ENCODE peak calls at places on chromosomes 12 and 14, in seven cellular contexts. O, W, G, D, Y, Z and T are unnamed samples.

GRCh38 chr12:2057041-2057792 is 4.4 kb downstream of the CACNA1C start:
- DNase-seq in O (peak), W (peak), G (peak), D (peak), Y (peak), Z (peak), T (no peak)

GRCh38 chr12:119365451-119365850 is 30.9 kb downstream of the CCDC60 start:
- DNase-seq in O (no peak), W (no peak), G (no peak), D (no peak), Y (no peak), Z (no peak), T (no peak)

GRCh38 chr14:95260537-95261440 is 58.9 kb downstream of the CLMN start:
- DNase-seq in O (peak), W (peak), G (no peak), D (no peak), Y (no peak), Z (no peak), T (no peak)

GRCh38 chr14:50542941-50543418 is 10.6 kb upstream of the MAP4K5 start:
- DNase-seq in O (peak), W (peak), G (peak), D (no peak), Y (peak), Z (peak), T (no peak)

GRCh38 chr12:124567673-124568373 is 411 bp upstream of the NCOR2 start:
- DNase-seq in O (peak), W (peak), G (peak), D (peak), Y (peak), Z (peak), T (peak)

GRCh38 chr12:31959051-31959700 is at the start of gene RESF1:
- DNase-seq in O (peak), W (peak), G (peak), D (peak), Y (peak), Z (peak), T (peak)

GRCh38 chr14:73712540-73713141 is 1.5 kb downstream of the PNMA1 start:
- DNase-seq in O (peak), W (peak), G (peak), D (peak), Y (peak), Z (no peak), T (peak)

GRCh38 chr12:38934696-38935095 is 29.3 kb upstream of the CPNE8 start:
- DNase-seq in O (peak), W (no peak), G (no peak), D (no peak), Y (no peak), Z (no peak), T (no peak)

GRCh38 chr14:26577711-26578110 is 20.1 kb downstream of the NOVA1 start:
- DNase-seq in O (no peak), W (no peak), G (no peak), D (no peak), Y (no peak), Z (no peak), T (no peak)

GRCh38 chr14:62378057-62378456 is 615.8 kb downstream of the SNAPC1 start:
- DNase-seq in O (no peak), W (no peak), G (no peak), D (no peak), Y (no peak), Z (no peak), T (no peak)

GRCh38 chr14:21711360-21711961 is 37.8 kb upstream of the OR4E1 start:
- DNase-seq in O (peak), W (peak), G (peak), D (peak), Y (peak), Z (peak), T (no peak)

GRCh38 chr12:14577344-14577743 is 9.7 kb upstream of the PLBD1 start:
- DNase-seq in O (no peak), W (no peak), G (no peak), D (no peak), Y (no peak), Z (no peak), T (no peak)

GRCh38 chr14:104820669-104821228 is 19.8 kb downstream of the ZBTB42 start:
- DNase-seq in O (no peak), W (peak), G (peak), D (peak), Y (no peak), Z (no peak), T (peak)

GRCh38 chr14:68509188-68509953 is 283.5 kb downstream of the ZFP36L1 start:
- DNase-seq in O (no peak), W (peak), G (no peak), D (no peak), Y (no peak), Z (no peak), T (no peak)

GRCh38 chr14:68508581-68508980 is 284.3 kb downstream of the ZFP36L1 start:
- DNase-seq in O (no peak), W (no peak), G (no peak), D (no peak), Y (no peak), Z (no peak), T (no peak)

GRCh38 chr14:68510951-68511726 is 281.7 kb downstream of the ZFP36L1 start:
- DNase-seq in O (no peak), W (no peak), G (no peak), D (no peak), Y (no peak), Z (no peak), T (no peak)

GRCh38 chr14:68511727-68512047 is 281.2 kb downstream of the ZFP36L1 start:
- DNase-seq in O (no peak), W (no peak), G (no peak), D (no peak), Y (no peak), Z (no peak), T (no peak)

DNA sequence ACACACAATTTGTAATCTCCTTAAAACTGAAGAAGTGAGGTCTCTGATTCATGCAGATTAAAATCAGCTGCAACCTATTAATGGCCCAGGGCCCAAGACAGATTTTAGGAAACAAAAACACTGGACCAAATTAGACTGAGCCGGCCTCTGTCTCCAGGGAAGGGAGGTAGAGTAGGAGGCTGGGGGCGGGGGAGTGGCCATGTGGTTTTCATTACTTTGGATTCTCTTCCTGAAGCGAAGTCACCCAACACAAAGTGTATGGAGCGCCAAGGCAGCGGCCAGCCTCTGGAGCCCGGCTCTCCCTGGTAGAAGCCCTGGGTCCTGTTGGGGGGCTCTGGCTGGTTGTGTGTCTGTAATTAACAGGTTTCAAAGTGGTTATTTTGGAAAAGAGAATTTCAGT is 282.7 kb downstream of the ZFP36L1 start:
- DNase-seq in O (no peak), W (peak), G (no peak), D (no peak), Y (no peak), Z (no peak), T (no peak)
- H3K9ac ChIP-seq in O (no peak), W (no peak), G (no peak), D (no peak), Y (no peak), Z (no peak), T (no peak)

DNA sequence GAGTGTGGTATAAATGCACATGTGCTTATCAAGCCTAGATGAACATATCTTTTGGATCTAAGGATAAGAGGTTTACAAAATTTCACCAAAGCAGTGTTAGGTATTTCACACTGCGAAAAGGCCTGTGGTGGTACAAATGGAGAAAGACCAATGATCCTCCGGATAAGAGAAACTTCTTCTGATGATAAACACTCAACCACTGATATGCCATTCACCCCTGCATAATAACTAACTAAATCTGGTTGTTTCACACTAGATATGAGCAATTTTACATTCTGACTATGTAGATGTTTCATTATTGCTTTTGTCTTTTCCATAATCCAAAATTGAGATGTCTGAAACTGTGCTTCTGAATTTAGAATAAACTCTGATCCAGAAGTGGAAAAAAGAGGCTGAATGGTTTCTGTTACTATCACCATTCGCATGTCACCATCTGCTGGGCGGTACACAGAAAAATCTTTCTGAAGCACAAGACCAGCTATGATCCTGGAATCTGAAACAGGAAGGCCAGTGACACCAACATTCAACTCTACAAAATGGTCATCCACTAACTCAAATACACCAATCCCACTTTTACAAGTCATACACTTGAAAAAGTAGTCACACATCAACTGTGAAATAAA is 1.3 kb downstream of the BBS10 start:
- DNase-seq in O (peak), W (peak), G (no peak), D (no peak), Y (no peak), Z (peak), T (no peak)
- H3K4me3 ChIP-seq in O (peak), W (peak), G (no peak), D (peak), Y (peak), Z (peak), T (peak)

DNA sequence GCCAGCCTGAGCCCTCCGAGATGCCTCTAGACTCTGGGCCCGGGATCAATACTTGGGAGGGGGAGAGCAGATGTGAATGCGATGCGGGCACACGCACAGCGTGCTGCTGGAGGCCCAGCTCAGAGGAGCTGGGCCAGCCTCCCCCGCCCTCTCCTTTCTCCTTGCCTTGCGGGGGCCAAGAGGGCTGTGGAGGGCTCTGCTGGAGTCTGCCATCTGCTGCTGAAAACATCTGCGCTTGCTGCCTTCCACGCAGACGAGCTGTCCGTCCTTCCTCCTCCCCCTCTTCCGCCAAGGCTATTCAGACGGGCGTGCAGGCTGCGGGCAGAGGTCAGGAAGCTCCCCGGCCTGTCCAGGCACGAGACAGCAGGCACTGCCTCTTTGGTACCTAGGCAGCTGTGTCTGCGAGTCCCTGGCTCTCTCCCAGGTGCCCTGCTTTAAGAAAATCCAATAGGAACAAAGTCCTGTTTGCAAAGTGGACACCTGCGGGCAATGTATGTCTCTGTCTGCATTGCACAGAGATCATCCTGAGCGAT is 75.2 kb downstream of the SPRING1 start:
- DNase-seq in O (no peak), W (peak), G (peak), D (peak), Y (no peak), Z (no peak), T (peak)
- TF ChIP-seq CTCF in O (no peak), W (no peak), G (no peak), D (no peak), Y (no peak), Z (no peak), T (no peak)

GRCh38 chr14:103149351-103149750 is 26.1 kb downstream of the TNFAIP2 start:
- DNase-seq in O (no peak), W (no peak), G (no peak), D (peak), Y (no peak), Z (no peak), T (no peak)

GRCh38 chr14:103155013-103155412 is 31.8 kb downstream of the TNFAIP2 start:
- DNase-seq in O (peak), W (peak), G (peak), D (peak), Y (no peak), Z (no peak), T (peak)

GRCh38 chr14:103146141-103146709 is 23.0 kb downstream of the TNFAIP2 start:
- DNase-seq in O (no peak), W (no peak), G (no peak), D (no peak), Y (no peak), Z (no peak), T (no peak)

GRCh38 chr14:103151270-103151933 is 28.1 kb downstream of the TNFAIP2 start:
- DNase-seq in O (no peak), W (no peak), G (no peak), D (peak), Y (no peak), Z (no peak), T (no peak)

GRCh38 chr14:103149847-103150246 is 26.6 kb downstream of the TNFAIP2 start:
- DNase-seq in O (no peak), W (no peak), G (no peak), D (no peak), Y (no peak), Z (no peak), T (no peak)
- H3K9ac ChIP-seq in O (no peak), W (no peak), G (no peak), D (no peak), Y (no peak), Z (no peak), T (no peak)

GRCh38 chr12:88574278-88574677 is 6.0 kb downstream of the KITLG start:
- DNase-seq in O (no peak), W (peak), G (no peak), D (no peak), Y (no peak), Z (no peak), T (no peak)
- H3K4me3 ChIP-seq in O (no peak), W (no peak), G (no peak), D (no peak), Y (no peak), Z (no peak), T (peak)

DNA sequence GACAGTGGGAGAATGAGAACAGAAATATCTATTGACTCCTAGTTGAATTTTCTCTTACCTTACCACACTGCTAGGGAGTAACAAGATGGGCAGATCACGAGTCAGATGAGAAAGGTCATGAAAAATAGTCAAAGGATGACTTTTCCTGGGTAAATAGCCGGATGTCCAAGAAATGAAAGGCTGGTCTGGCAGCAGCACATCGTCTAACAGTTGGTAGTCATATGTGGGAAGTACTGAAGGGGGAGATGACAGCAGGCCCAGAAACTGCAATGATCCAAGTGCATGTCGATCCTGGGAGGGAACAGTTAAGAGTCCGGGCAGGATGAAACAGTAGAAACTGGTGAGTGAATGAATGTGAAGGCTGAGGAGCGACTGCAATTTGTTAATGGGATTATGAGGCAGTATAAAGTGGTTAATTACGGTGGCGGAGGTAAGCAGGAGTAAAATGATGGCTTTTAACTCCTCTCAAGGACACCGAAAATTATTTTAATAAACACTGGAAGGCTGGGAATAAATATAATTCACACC is 1.2 kb upstream of the ERC1 start:
- DNase-seq in O (peak), W (peak), G (peak), D (peak), Y (peak), Z (no peak), T (no peak)
- TF ChIP-seq CTCF in O (no peak), W (no peak), G (no peak), D (peak), Y (no peak), Z (no peak), T (no peak)

GRCh38 chr12:78584695-78585094 is 279.9 kb upstream of the SYT1 start:
- DNase-seq in O (peak), W (peak), G (no peak), D (peak), Y (no peak), Z (peak), T (no peak)
- H3K9ac ChIP-seq in O (no peak), W (no peak), G (no peak), D (no peak), Y (no peak), Z (no peak), T (no peak)

GRCh38 chr12:84632556-84632955 is 280.0 kb downstream of the SLC6A15 start:
- DNase-seq in O (no peak), W (no peak), G (no peak), D (no peak), Y (no peak), Z (no peak), T (no peak)
- H3K4me3 ChIP-seq in O (no peak), W (no peak), G (no peak), D (no peak), Y (no peak), Z (no peak), T (no peak)

DNA sequence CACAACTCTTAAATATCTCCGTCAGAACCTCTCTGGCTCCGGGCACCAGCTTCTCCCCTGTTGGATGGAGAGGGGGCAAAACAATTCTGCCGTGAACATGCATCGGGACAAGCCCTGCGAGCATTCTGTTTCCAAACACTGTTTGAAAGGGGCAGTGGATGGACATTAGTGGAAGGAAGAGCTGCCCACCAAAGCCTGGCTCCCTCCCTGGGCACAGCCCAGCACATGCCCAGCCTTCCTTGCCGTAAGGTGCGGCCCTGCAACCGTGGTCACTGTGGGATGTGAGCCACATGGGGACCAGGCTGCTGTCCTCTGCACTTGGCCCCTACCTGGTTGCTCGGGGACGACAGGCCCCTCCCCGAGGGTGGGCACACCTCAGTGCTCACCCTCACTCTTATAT is 54.0 kb downstream of the TRAFD1 start:
- DNase-seq in O (no peak), W (no peak), G (no peak), D (peak), Y (no peak), Z (no peak), T (no peak)
- TF ChIP-seq CTCF in O (no peak), W (no peak), G (no peak), D (no peak), Y (no peak), Z (no peak), T (no peak)